ENCODE peak calls at places on chromosome 12, in five cellular contexts. J is H9, P is H1, O is neuronal stem cell, D is mesendoderm. Z is an unnamed sample.

GRCh38 chr12:113860950-113861349 is 105.2 kb downstream of the RBM19 start:
- DNase-seq in J (peak), P (no peak), O (no peak), D (peak), Z (peak)

GRCh38 chr12:76679778-76680177 is 84.1 kb upstream of the ZDHHC17 start:
- DNase-seq in J (no peak), P (no peak), O (no peak), D (no peak), Z (peak)

GRCh38 chr12:58169826-58170225 is 228.5 kb downstream of the ATP23 start:
- DNase-seq in J (no peak), P (no peak), O (no peak), D (no peak), Z (no peak)

GRCh38 chr12:54641089-54641488 is 6.4 kb upstream of the LACRT start:
- DNase-seq in J (no peak), P (no peak), O (no peak), D (no peak), Z (no peak)

GRCh38 chr12:19131020-19131431 is 1.5 kb downstream of the PLEKHA5 start:
- DNase-seq in J (peak), P (no peak), O (peak), D (peak), Z (peak)

GRCh38 chr12:104416160-104416559 is 40.6 kb upstream of the CHST11 start:
- DNase-seq in J (no peak), P (no peak), O (no peak), D (peak), Z (no peak)

GRCh38 chr12:18502422-18502821 is 235.4 kb downstream of the PLCZ1 start:
- DNase-seq in J (no peak), P (no peak), O (no peak), D (no peak), Z (no peak)

GRCh38 chr12:31526158-31526546 is 64.8 kb downstream of the DENND5B start:
- DNase-seq in J (no peak), P (no peak), O (no peak), D (no peak), Z (no peak)

GRCh38 chr12:125773033-125773432 is 707.8 kb downstream of the AACS start:
- DNase-seq in J (peak), P (peak), O (no peak), D (peak), Z (no peak)

GRCh38 chr12:795305-795704 is 42.9 kb downstream of the WNK1 start:
- DNase-seq in J (no peak), P (no peak), O (no peak), D (peak), Z (no peak)

GRCh38 chr12:90909069-90909676 is 45.8 kb downstream of the CCER1 start:
- DNase-seq in J (peak), P (no peak), O (peak), D (peak), Z (peak)

GRCh38 chr12:70101064-70101463 is 142.2 kb upstream of the CNOT2 start:
- DNase-seq in J (no peak), P (no peak), O (no peak), D (no peak), Z (no peak)

GRCh38 chr12:11730299-11731041 is 81.0 kb downstream of the ETV6 start:
- DNase-seq in J (no peak), P (no peak), O (no peak), D (no peak), Z (no peak)

GRCh38 chr12:22543246-22544037 is 900 bp downstream of the C2CD5 start:
- DNase-seq in J (peak), P (no peak), O (peak), D (peak), Z (peak)

GRCh38 chr12:30691122-30691879 is 4.4 kb downstream of the IPO8 start:
- DNase-seq in J (no peak), P (no peak), O (no peak), D (no peak), Z (peak)

GRCh38 chr12:109592195-109592904 is 18.8 kb downstream of the MVK start:
- DNase-seq in J (no peak), P (no peak), O (no peak), D (no peak), Z (no peak)

GRCh38 chr12:30041096-30041495 is 257.4 kb upstream of the TMTC1 start:
- DNase-seq in J (no peak), P (no peak), O (no peak), D (no peak), Z (no peak)

GRCh38 chr12:113533842-113534375 is 62.2 kb upstream of the LHX5 start:
- DNase-seq in J (no peak), P (no peak), O (no peak), D (no peak), Z (no peak)

GRCh38 chr12:124388679-124389536 is 94.0 kb downstream of the RFLNA start:
- DNase-seq in J (peak), P (no peak), O (peak), D (peak), Z (peak)

GRCh38 chr12:82565982-82566381 is 120.7 kb upstream of the TMTC2 start:
- DNase-seq in J (no peak), P (no peak), O (no peak), D (no peak), Z (no peak)

GRCh38 chr12:80313184-80313583 is 130.9 kb upstream of the PTPRQ start:
- DNase-seq in J (no peak), P (no peak), O (no peak), D (no peak), Z (no peak)

GRCh38 chr12:80778005-80778541 is 61.4 kb downstream of the MYF5 start:
- DNase-seq in J (no peak), P (no peak), O (no peak), D (no peak), Z (peak)

GRCh38 chr12:89453121-89453520 is 71.5 kb downstream of the GALNT4 start:
- DNase-seq in J (no peak), P (no peak), O (no peak), D (peak), Z (no peak)

GRCh38 chr12:66947119-66947518 is 268.2 kb upstream of the GRIP1 start:
- DNase-seq in J (no peak), P (no peak), O (no peak), D (peak), Z (no peak)

GRCh38 chr12:118151755-118152154 is 15.8 kb downstream of the PEBP1 start:
- DNase-seq in J (no peak), P (no peak), O (no peak), D (no peak), Z (no peak)

GRCh38 chr12:57875753-57876547 is 29.4 kb upstream of the CTDSP2 start:
- DNase-seq in J (no peak), P (no peak), O (no peak), D (no peak), Z (no peak)

GRCh38 chr12:105947906-105948305 is 190.8 kb downstream of the NUAK1 start:
- DNase-seq in J (no peak), P (no peak), O (no peak), D (no peak), Z (no peak)

GRCh38 chr12:3220382-3221321 is 143.5 kb downstream of the TSPAN9 start:
- DNase-seq in J (no peak), P (no peak), O (no peak), D (no peak), Z (no peak)

GRCh38 chr12:10304161-10304574 is 3.5 kb upstream of the KLRD1 start:
- DNase-seq in J (no peak), P (no peak), O (no peak), D (no peak), Z (peak)

GRCh38 chr12:130846386-130846785 is 7.3 kb upstream of the STX2 start:
- DNase-seq in J (no peak), P (no peak), O (no peak), D (no peak), Z (no peak)

GRCh38 chr12:1300460-1300859 is 293.9 kb downstream of the FBXL14 start:
- DNase-seq in J (no peak), P (no peak), O (no peak), D (no peak), Z (no peak)

GRCh38 chr12:66717049-66717448 is 38.2 kb upstream of the GRIP1 start:
- DNase-seq in J (no peak), P (no peak), O (no peak), D (no peak), Z (no peak)

GRCh38 chr12:12079291-12079690 is 8.6 kb downstream of the BCL2L14 start:
- DNase-seq in J (no peak), P (no peak), O (no peak), D (peak), Z (peak)

GRCh38 chr12:84161296-84161695 is 751.3 kb downstream of the SLC6A15 start:
- DNase-seq in J (no peak), P (no peak), O (no peak), D (no peak), Z (no peak)

GRCh38 chr12:47878918-47879481 is 25.8 kb downstream of the VDR start:
- DNase-seq in J (no peak), P (no peak), O (no peak), D (no peak), Z (no peak)

GRCh38 chr12:124736115-124737039 is 127.3 kb downstream of the SCARB1 start:
- DNase-seq in J (no peak), P (no peak), O (no peak), D (no peak), Z (no peak)

GRCh38 chr12:65830305-65830704 is 6.0 kb downstream of the HMGA2 start:
- DNase-seq in J (no peak), P (no peak), O (no peak), D (no peak), Z (peak)

GRCh38 chr12:69779928-69780327 is 41.3 kb downstream of the RAB3IP start:
- DNase-seq in J (peak), P (peak), O (peak), D (peak), Z (peak)

GRCh38 chr12:16307843-16308475 is 30.5 kb upstream of the SLC15A5 start:
- DNase-seq in J (no peak), P (no peak), O (no peak), D (no peak), Z (no peak)

GRCh38 chr12:68048648-68049297 is 59.5 kb downstream of the IFNG-AS1 start:
- DNase-seq in J (no peak), P (no peak), O (no peak), D (no peak), Z (no peak)

GRCh38 chr12:92597997-92598396 is 104.8 kb upstream of the PLEKHG7 start:
- DNase-seq in J (no peak), P (no peak), O (no peak), D (no peak), Z (peak)

GRCh38 chr12:92597118-92597517 is 105.7 kb upstream of the PLEKHG7 start:
- DNase-seq in J (no peak), P (no peak), O (no peak), D (no peak), Z (no peak)

GRCh38 chr12:92596388-92596787 is 106.4 kb upstream of the PLEKHG7 start:
- DNase-seq in J (no peak), P (no peak), O (no peak), D (no peak), Z (peak)

GRCh38 chr12:92595663-92596062 is 107.1 kb upstream of the PLEKHG7 start:
- DNase-seq in J (no peak), P (no peak), O (no peak), D (no peak), Z (no peak)

GRCh38 chr12:92593734-92594402 is 108.9 kb upstream of the PLEKHG7 start:
- DNase-seq in J (no peak), P (no peak), O (no peak), D (peak), Z (peak)
- H2BK120ac ChIP-seq in J (no peak), P (no peak), O (no peak), D (no peak), Z (peak)

GRCh38 chr12:128825845-128826244 is 2.1 kb upstream of the SLC15A4 start:
- DNase-seq in J (no peak), P (no peak), O (no peak), D (no peak), Z (no peak)

GRCh38 chr12:128820723-128821432 is 2.9 kb downstream of the SLC15A4 start:
- DNase-seq in J (no peak), P (no peak), O (no peak), D (peak), Z (no peak)

GRCh38 chr12:128827724-128828123 is 4.0 kb upstream of the SLC15A4 start:
- DNase-seq in J (no peak), P (no peak), O (no peak), D (no peak), Z (no peak)

GRCh38 chr12:128823216-128823915 is 392 bp downstream of the SLC15A4 start:
- DNase-seq in J (peak), P (no peak), O (no peak), D (peak), Z (no peak)

DNA sequence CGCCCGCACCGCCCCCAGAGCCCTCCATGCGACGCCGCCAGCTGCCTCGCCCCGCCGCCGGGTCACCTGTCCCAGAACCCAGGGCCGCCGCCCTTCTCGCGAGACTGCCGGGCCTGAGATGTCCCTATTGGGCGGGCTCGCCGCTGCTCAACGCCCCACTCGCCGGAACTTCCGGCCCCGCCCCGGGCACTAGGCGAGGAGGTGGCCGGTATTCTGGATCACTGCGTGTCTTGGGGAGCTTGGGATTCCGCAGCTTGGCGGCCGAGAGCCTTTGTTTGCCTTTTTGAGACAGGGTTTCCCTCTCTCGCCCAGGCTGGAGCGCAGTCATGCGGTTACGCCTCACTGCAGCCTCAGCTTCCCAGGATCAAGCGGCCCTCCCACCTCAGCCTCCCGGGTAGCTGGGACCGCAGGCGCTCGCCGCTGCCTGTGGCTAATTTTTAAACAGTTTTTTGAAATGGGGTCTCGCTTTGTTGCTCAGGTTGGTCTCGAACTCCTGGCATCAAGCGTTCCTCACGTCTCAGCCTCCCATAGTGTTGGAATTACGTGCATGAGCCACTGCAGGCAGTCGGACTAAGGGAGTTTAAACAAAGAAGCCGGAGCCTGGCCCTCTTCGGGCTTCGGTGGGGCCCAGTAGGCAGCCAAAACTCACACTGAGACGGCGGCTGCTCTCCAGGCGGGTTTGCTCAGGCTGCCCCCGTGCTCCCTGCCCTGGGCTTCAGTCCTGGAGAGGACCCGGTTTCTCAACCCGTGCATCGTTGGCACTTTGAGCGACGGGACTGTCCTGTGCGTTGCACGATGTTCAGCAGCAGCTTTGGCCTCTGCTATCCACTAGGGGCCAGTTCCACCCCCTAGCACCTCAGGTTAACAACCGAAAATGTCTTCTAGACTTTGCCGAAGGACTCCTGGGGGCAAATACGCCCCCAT is at the start of gene SLC15A4:
- DNase-seq in J (peak), P (peak), O (peak), D (peak), Z (peak)
- H2BK120ac ChIP-seq in J (no peak), P (no peak), O (peak), D (peak), Z (no peak)

GRCh38 chr12:6867407-6868210 is at the start of gene TPI1:
- DNase-seq in J (peak), P (no peak), O (no peak), D (peak), Z (peak)
- H2BK120ac ChIP-seq in J (no peak), P (peak), O (peak), D (no peak), Z (peak)

GRCh38 chr12:14264316-14264715 is 101.2 kb upstream of the ATF7IP start:
- DNase-seq in J (no peak), P (no peak), O (no peak), D (peak), Z (peak)
- H2BK120ac ChIP-seq in J (no peak), P (peak), O (no peak), D (no peak), Z (no peak)

DNA sequence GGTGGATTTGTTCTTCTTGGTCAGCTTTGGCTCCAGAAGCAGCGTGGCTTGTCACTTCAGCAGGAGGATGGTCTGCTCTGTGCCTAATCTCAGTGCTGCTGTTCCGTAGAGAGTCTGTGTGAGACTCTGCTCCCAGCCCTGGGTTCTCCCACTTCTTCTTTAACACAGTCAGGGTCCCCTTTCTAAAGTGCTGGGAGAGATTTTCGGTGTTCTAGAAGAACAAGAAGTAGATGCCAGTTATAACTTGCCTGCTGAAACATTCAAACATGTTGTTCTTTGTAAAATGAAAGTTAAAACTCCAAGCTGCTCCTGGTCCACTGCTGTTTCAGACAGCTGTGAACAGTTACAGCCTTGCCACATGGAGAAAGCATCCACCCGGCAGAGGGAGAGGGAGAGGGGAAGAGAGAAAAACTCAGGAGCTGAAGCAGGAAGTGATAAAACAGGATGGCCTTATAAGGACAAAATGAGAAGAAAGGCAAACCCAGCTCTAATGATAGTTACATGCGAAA is 55.2 kb upstream of the CERS5 start:
- DNase-seq in J (peak), P (no peak), O (peak), D (peak), Z (peak)
- H2BK120ac ChIP-seq in J (no peak), P (peak), O (no peak), D (peak), Z (peak)

GRCh38 chr12:132711169-132711843 is 664 bp downstream of the PGAM5 start:
- DNase-seq in J (no peak), P (no peak), O (no peak), D (peak), Z (peak)

GRCh38 chr12:132713123-132713522 is 2.5 kb downstream of the PGAM5 start:
- DNase-seq in J (no peak), P (no peak), O (no peak), D (no peak), Z (no peak)

GRCh38 chr12:132710062-132710421 is 600 bp upstream of the PGAM5 start:
- DNase-seq in J (no peak), P (no peak), O (no peak), D (no peak), Z (no peak)

GRCh38 chr12:132708150-132708549 is 2.5 kb upstream of the PGAM5 start:
- DNase-seq in J (no peak), P (no peak), O (no peak), D (no peak), Z (no peak)

DNA sequence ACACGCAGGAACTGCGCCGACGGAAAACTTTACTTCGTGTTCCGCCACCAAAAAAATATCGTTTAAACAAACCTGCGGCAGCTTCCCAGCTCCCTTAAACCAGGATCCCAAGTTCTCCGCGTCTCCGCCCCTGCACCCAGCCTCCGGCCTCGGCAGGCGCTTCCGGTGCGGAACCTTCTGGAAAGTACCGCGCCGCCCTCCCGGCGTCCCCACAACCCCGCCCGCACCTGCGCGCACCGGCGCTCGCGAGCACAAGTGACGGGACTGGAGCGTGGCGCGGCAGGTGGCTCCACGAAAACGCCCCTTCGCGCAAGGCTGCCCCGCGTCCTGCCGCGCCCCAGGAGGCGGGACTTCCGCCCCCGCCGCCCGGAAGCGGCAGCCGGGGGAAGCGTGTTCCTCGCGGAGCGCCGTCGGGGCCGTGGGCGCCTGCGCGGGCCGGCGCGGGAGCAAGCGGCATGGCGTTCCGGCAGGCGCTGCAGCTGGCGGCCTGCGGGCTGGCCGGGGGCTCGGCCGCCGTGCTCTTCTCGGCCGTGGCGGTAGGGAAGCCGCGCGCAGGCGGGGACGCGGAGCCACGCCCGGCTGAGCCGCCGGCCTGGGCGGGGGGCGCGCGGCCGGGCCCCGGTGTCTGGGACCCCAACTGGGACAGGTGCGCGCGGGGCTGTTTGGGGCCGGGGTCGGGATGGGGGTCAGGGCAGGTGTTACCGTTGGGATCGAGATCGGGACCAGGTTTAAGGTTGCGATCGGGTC is at the start of gene PGAM5:
- DNase-seq in J (peak), P (peak), O (peak), D (peak), Z (peak)
- H2BK120ac ChIP-seq in J (no peak), P (peak), O (no peak), D (no peak), Z (peak)